ENCODE peak calls at places on chromosomes 4 and X, in four cellular contexts. One of them, this sample, is unnamed.
A peak's percentile ranks its signal among the peaks of the same experiment; 100 is the strongest.

GRCh38 chrX:46587753-46588171 is 14.2 kb downstream of the CHST7 start:
- DNase-seq in T-helper 17 cell: no peak
- DNase-seq in occipital lobe: no peak
- DNase-seq in progenitor cell of endocrine pancreas: no peak
- DNase-seq in this sample: no peak

GRCh38 chr4:7698586-7698985 is 241.1 kb downstream of the AFAP1 start:
- DNase-seq in occipital lobe: no peak
- DNase-seq in progenitor cell of endocrine pancreas: no peak
- DNase-seq in T-helper 17 cell: no peak
- DNase-seq in this sample: no peak

GRCh38 chr4:10605746-10606482 is 78.7 kb downstream of the CLNK start:
- DNase-seq in progenitor cell of endocrine pancreas: no peak
- DNase-seq in T-helper 17 cell: no peak
- DNase-seq in occipital lobe: no peak
- DNase-seq in this sample: no peak

GRCh38 chr4:153209410-153209809 is 5.2 kb downstream of the TRIM2 start:
- DNase-seq in occipital lobe: no peak
- DNase-seq in progenitor cell of endocrine pancreas: no peak
- DNase-seq in T-helper 17 cell: no peak
- DNase-seq in this sample: no peak

GRCh38 chr4:3461515-3462291 is 1.4 kb upstream of the DOK7 start:
- DNase-seq in progenitor cell of endocrine pancreas: no peak
- DNase-seq in T-helper 17 cell: no peak
- DNase-seq in occipital lobe: peak; percentile 29
- DNase-seq in this sample: no peak

GRCh38 chr4:90349632-90350031 is 222.4 kb downstream of the CCSER1 start:
- DNase-seq in occipital lobe: no peak
- DNase-seq in T-helper 17 cell: no peak
- DNase-seq in progenitor cell of endocrine pancreas: no peak
- DNase-seq in this sample: no peak

GRCh38 chr4:162164881-162165528 is 1.2 kb upstream of the FSTL5 start:
- DNase-seq in progenitor cell of endocrine pancreas: no peak
- DNase-seq in occipital lobe: no peak
- DNase-seq in T-helper 17 cell: no peak
- DNase-seq in this sample: no peak

GRCh38 chr4:19026281-19026680 is 1004.7 kb upstream of the LCORL start:
- DNase-seq in T-helper 17 cell: no peak
- DNase-seq in occipital lobe: peak; percentile 0
- DNase-seq in progenitor cell of endocrine pancreas: no peak
- DNase-seq in this sample: no peak

GRCh38 chrX:27882695-27883094 is 74.9 kb downstream of the MAGEB10 start:
- DNase-seq in progenitor cell of endocrine pancreas: no peak
- DNase-seq in occipital lobe: no peak
- DNase-seq in T-helper 17 cell: no peak
- DNase-seq in this sample: no peak

GRCh38 chrX:64894454-64895038 is 81.7 kb downstream of the ZC4H2 start:
- DNase-seq in T-helper 17 cell: no peak
- DNase-seq in progenitor cell of endocrine pancreas: peak; percentile 14
- DNase-seq in occipital lobe: no peak
- DNase-seq in this sample: no peak

GRCh38 chrX:77160301-77160700 is 286.9 kb upstream of the FGF16 start:
- DNase-seq in occipital lobe: no peak
- DNase-seq in progenitor cell of endocrine pancreas: no peak
- DNase-seq in T-helper 17 cell: no peak
- DNase-seq in this sample: no peak

GRCh38 chr4:152072001-152072485 is 311.2 kb upstream of the GATB start:
- DNase-seq in progenitor cell of endocrine pancreas: no peak
- DNase-seq in occipital lobe: no peak
- DNase-seq in T-helper 17 cell: no peak
- DNase-seq in this sample: no peak

GRCh38 chrX:1392376-1393130 is 640 bp upstream of the SLC25A6 start:
- DNase-seq in occipital lobe: no peak
- DNase-seq in T-helper 17 cell: no peak
- DNase-seq in progenitor cell of endocrine pancreas: peak; percentile 50
- DNase-seq in this sample: no peak

GRCh38 chr4:2095236-2096072 is 36.3 kb downstream of the NAT8L start:
- DNase-seq in occipital lobe: no peak
- DNase-seq in T-helper 17 cell: no peak
- DNase-seq in progenitor cell of endocrine pancreas: no peak
- DNase-seq in this sample: no peak

GRCh38 chrX:87813566-87813965 is 296.0 kb downstream of the KLHL4 start:
- DNase-seq in progenitor cell of endocrine pancreas: no peak
- DNase-seq in T-helper 17 cell: no peak
- DNase-seq in occipital lobe: no peak
- DNase-seq in this sample: no peak

GRCh38 chrX:12877386-12877785 is 10.5 kb downstream of the TLR7 start:
- DNase-seq in occipital lobe: no peak
- DNase-seq in progenitor cell of endocrine pancreas: no peak
- DNase-seq in T-helper 17 cell: no peak
- DNase-seq in this sample: no peak

GRCh38 chrX:133183806-133184205 is 34.3 kb downstream of the TFDP3 start:
- DNase-seq in T-helper 17 cell: no peak
- DNase-seq in progenitor cell of endocrine pancreas: no peak
- DNase-seq in occipital lobe: no peak
- DNase-seq in this sample: no peak

GRCh38 chr4:1866095-1866755 is 5.0 kb upstream of the NSD2 start:
- DNase-seq in occipital lobe: no peak
- DNase-seq in progenitor cell of endocrine pancreas: no peak
- DNase-seq in T-helper 17 cell: no peak
- DNase-seq in this sample: no peak

GRCh38 chr4:104022871-104023270 is 303.1 kb upstream of the TACR3 start:
- DNase-seq in T-helper 17 cell: no peak
- DNase-seq in occipital lobe: no peak
- DNase-seq in progenitor cell of endocrine pancreas: no peak
- DNase-seq in this sample: no peak

GRCh38 chr4:123822353-123822752 is 425.8 kb downstream of the SPRY1 start:
- DNase-seq in occipital lobe: no peak
- DNase-seq in T-helper 17 cell: no peak
- DNase-seq in progenitor cell of endocrine pancreas: no peak
- DNase-seq in this sample: no peak

GRCh38 chr4:127209580-127210095 is 423.1 kb upstream of the INTU start:
- DNase-seq in occipital lobe: no peak
- DNase-seq in T-helper 17 cell: no peak
- DNase-seq in progenitor cell of endocrine pancreas: no peak
- DNase-seq in this sample: no peak

GRCh38 chr4:64713256-64713840 is 304.1 kb upstream of the TECRL start:
- DNase-seq in occipital lobe: no peak
- DNase-seq in progenitor cell of endocrine pancreas: no peak
- DNase-seq in T-helper 17 cell: no peak
- DNase-seq in this sample: no peak

GRCh38 chr4:110477836-110478235 is 1.9 kb downstream of the ENPEP start:
- DNase-seq in occipital lobe: no peak
- DNase-seq in T-helper 17 cell: no peak
- DNase-seq in progenitor cell of endocrine pancreas: no peak
- DNase-seq in this sample: no peak

GRCh38 chrX:3029084-3029483 is 12.2 kb upstream of the ARSF start:
- DNase-seq in occipital lobe: no peak
- DNase-seq in T-helper 17 cell: no peak
- DNase-seq in progenitor cell of endocrine pancreas: no peak
- DNase-seq in this sample: no peak

GRCh38 chr4:1770791-1771231 is 22.3 kb upstream of the FGFR3 start:
- DNase-seq in occipital lobe: no peak
- DNase-seq in T-helper 17 cell: no peak
- DNase-seq in progenitor cell of endocrine pancreas: no peak
- DNase-seq in this sample: no peak

GRCh38 chr4:186297013-186297645 is 31.1 kb downstream of the F11 start:
- DNase-seq in occipital lobe: no peak
- DNase-seq in T-helper 17 cell: no peak
- DNase-seq in progenitor cell of endocrine pancreas: no peak
- DNase-seq in this sample: no peak

GRCh38 chrX:24425806-24426205 is 39.3 kb upstream of the PDK3 start:
- DNase-seq in occipital lobe: no peak
- DNase-seq in progenitor cell of endocrine pancreas: no peak
- DNase-seq in T-helper 17 cell: no peak
- DNase-seq in this sample: no peak

This sample was measured in hypothalamus.